ENCODE peak calls at places on chromosomes 13 and 19, in nine cellular contexts. One of them, this sample, is unnamed.
A peak's percentile ranks its signal among the peaks of the same experiment; 100 is the strongest.

GRCh38 chr13:95206116-95206515 is 95.1 kb downstream of the ABCC4 start:
- DNase-seq in T1000: no peak
- DNase-seq in hepatocyte: no peak
- DNase-seq in Kasumi-1: no peak
- DNase-seq in effector CD4-positive, alpha-beta T cell: no peak
- DNase-seq in LHCN-M2: no peak
- DNase-seq in lower lobe of right lung: no peak
- DNase-seq in cardiac fibroblast: no peak
- DNase-seq in omental fat pad: no peak
- DNase-seq in this sample: no peak

GRCh38 chr19:271856-272255 is 19.3 kb downstream of the PLPP2 start:
- DNase-seq in effector CD4-positive, alpha-beta T cell: no peak
- DNase-seq in lower lobe of right lung: no peak
- DNase-seq in LHCN-M2: no peak
- DNase-seq in omental fat pad: no peak
- DNase-seq in T1000: no peak
- DNase-seq in cardiac fibroblast: no peak
- DNase-seq in hepatocyte: no peak
- DNase-seq in Kasumi-1: no peak
- DNase-seq in this sample: no peak

GRCh38 chr19:20664917-20665781 is 3.8 kb upstream of the ZNF626 start:
- DNase-seq in T1000: no peak
- DNase-seq in Kasumi-1: no peak
- DNase-seq in effector CD4-positive, alpha-beta T cell: no peak
- DNase-seq in cardiac fibroblast: peak; percentile 34
- DNase-seq in LHCN-M2: no peak
- DNase-seq in omental fat pad: no peak
- DNase-seq in lower lobe of right lung: no peak
- DNase-seq in hepatocyte: peak; percentile 51
- DNase-seq in this sample: no peak

GRCh38 chr13:84896128-84896527 is 903.1 kb downstream of the SLITRK6 start:
- DNase-seq in lower lobe of right lung: no peak
- DNase-seq in Kasumi-1: peak; percentile 61
- DNase-seq in T1000: no peak
- DNase-seq in cardiac fibroblast: peak; percentile 74
- DNase-seq in omental fat pad: no peak
- DNase-seq in hepatocyte: peak; percentile 58
- DNase-seq in LHCN-M2: peak; percentile 45
- DNase-seq in effector CD4-positive, alpha-beta T cell: no peak
- DNase-seq in this sample: no peak

GRCh38 chr19:45368127-45368526 is 2.2 kb downstream of the ERCC2 start:
- DNase-seq in effector CD4-positive, alpha-beta T cell: no peak
- DNase-seq in hepatocyte: no peak
- DNase-seq in lower lobe of right lung: no peak
- DNase-seq in cardiac fibroblast: no peak
- DNase-seq in omental fat pad: no peak
- DNase-seq in LHCN-M2: no peak
- DNase-seq in Kasumi-1: no peak
- DNase-seq in T1000: no peak
- DNase-seq in this sample: no peak

GRCh38 chr19:54435551-54436016 is 13.4 kb upstream of the LENG8 start:
- DNase-seq in LHCN-M2: no peak
- DNase-seq in lower lobe of right lung: no peak
- DNase-seq in effector CD4-positive, alpha-beta T cell: no peak
- DNase-seq in omental fat pad: no peak
- DNase-seq in cardiac fibroblast: no peak
- DNase-seq in hepatocyte: no peak
- DNase-seq in Kasumi-1: no peak
- DNase-seq in T1000: no peak
- DNase-seq in this sample: no peak

GRCh38 chr13:109410868-109411267 is 375.5 kb downstream of the IRS2 start:
- DNase-seq in effector CD4-positive, alpha-beta T cell: no peak
- DNase-seq in T1000: no peak
- DNase-seq in omental fat pad: no peak
- DNase-seq in cardiac fibroblast: no peak
- DNase-seq in Kasumi-1: no peak
- DNase-seq in LHCN-M2: no peak
- DNase-seq in lower lobe of right lung: no peak
- DNase-seq in hepatocyte: no peak
- DNase-seq in this sample: no peak

GRCh38 chr13:23547000-23547590 is 23.1 kb upstream of the TNFRSF19 start:
- DNase-seq in Kasumi-1: no peak
- DNase-seq in omental fat pad: no peak
- DNase-seq in hepatocyte: peak; percentile 30
- DNase-seq in effector CD4-positive, alpha-beta T cell: no peak
- DNase-seq in LHCN-M2: peak; percentile 59
- DNase-seq in T1000: no peak
- DNase-seq in cardiac fibroblast: peak; percentile 29
- DNase-seq in lower lobe of right lung: no peak
- DNase-seq in this sample: no peak

GRCh38 chr13:114145256-114145655 is 12.8 kb upstream of the RASA3 start:
- DNase-seq in T1000: no peak
- DNase-seq in hepatocyte: no peak
- DNase-seq in Kasumi-1: no peak
- DNase-seq in lower lobe of right lung: no peak
- DNase-seq in LHCN-M2: no peak
- DNase-seq in omental fat pad: no peak
- DNase-seq in cardiac fibroblast: no peak
- DNase-seq in effector CD4-positive, alpha-beta T cell: no peak
- DNase-seq in this sample: peak; percentile 25

GRCh38 chr13:50189450-50189849 is 174.2 kb downstream of the KCNRG start:
- DNase-seq in hepatocyte: no peak
- DNase-seq in T1000: no peak
- DNase-seq in lower lobe of right lung: no peak
- DNase-seq in cardiac fibroblast: no peak
- DNase-seq in Kasumi-1: no peak
- DNase-seq in effector CD4-positive, alpha-beta T cell: no peak
- DNase-seq in LHCN-M2: no peak
- DNase-seq in omental fat pad: no peak
- DNase-seq in this sample: no peak

GRCh38 chr19:49127674-49128544 is 8.6 kb downstream of the PPFIA3 start:
- DNase-seq in LHCN-M2: peak; percentile 95
- DNase-seq in cardiac fibroblast: peak; percentile 98
- DNase-seq in T1000: peak; percentile 97
- DNase-seq in hepatocyte: peak; percentile 98
- DNase-seq in lower lobe of right lung: peak; percentile 96
- DNase-seq in omental fat pad: peak; percentile 80
- DNase-seq in effector CD4-positive, alpha-beta T cell: peak; percentile 87
- DNase-seq in Kasumi-1: peak; percentile 88
- DNase-seq in this sample: peak; percentile 97

GRCh38 chr19:10352764-10353671 is 13.6 kb upstream of the ICAM3 start:
- DNase-seq in T1000: no peak
- DNase-seq in Kasumi-1: no peak
- DNase-seq in lower lobe of right lung: no peak
- DNase-seq in hepatocyte: peak; percentile 85
- DNase-seq in cardiac fibroblast: peak; percentile 50
- DNase-seq in effector CD4-positive, alpha-beta T cell: no peak
- DNase-seq in LHCN-M2: no peak
- DNase-seq in omental fat pad: no peak
- DNase-seq in this sample: no peak

GRCh38 chr13:110265682-110266430 is 41.1 kb downstream of the COL4A1 start:
- DNase-seq in lower lobe of right lung: no peak
- DNase-seq in hepatocyte: no peak
- DNase-seq in Kasumi-1: no peak
- DNase-seq in omental fat pad: no peak
- DNase-seq in cardiac fibroblast: no peak
- DNase-seq in effector CD4-positive, alpha-beta T cell: no peak
- DNase-seq in LHCN-M2: no peak
- DNase-seq in T1000: no peak
- DNase-seq in this sample: no peak

GRCh38 chr13:99798756-99799155 is 172.8 kb downstream of the ZIC5 start:
- DNase-seq in LHCN-M2: no peak
- DNase-seq in T1000: no peak
- DNase-seq in effector CD4-positive, alpha-beta T cell: no peak
- DNase-seq in cardiac fibroblast: no peak
- DNase-seq in Kasumi-1: no peak
- DNase-seq in lower lobe of right lung: no peak
- DNase-seq in omental fat pad: no peak
- DNase-seq in hepatocyte: no peak
- DNase-seq in this sample: no peak

GRCh38 chr19:27793128-27793643 is 1419.8 kb downstream of the UQCRFS1 start:
- DNase-seq in lower lobe of right lung: peak; percentile 87
- DNase-seq in hepatocyte: peak; percentile 83
- DNase-seq in cardiac fibroblast: peak; percentile 83
- DNase-seq in T1000: peak; percentile 60
- DNase-seq in omental fat pad: peak; percentile 48
- DNase-seq in Kasumi-1: peak; percentile 92
- DNase-seq in LHCN-M2: peak; percentile 84
- DNase-seq in effector CD4-positive, alpha-beta T cell: peak; percentile 51
- DNase-seq in this sample: peak; percentile 84

GRCh38 chr13:36891752-36892151 is 28.3 kb downstream of the SMAD9 start:
- DNase-seq in T1000: no peak
- DNase-seq in lower lobe of right lung: no peak
- DNase-seq in LHCN-M2: no peak
- DNase-seq in effector CD4-positive, alpha-beta T cell: no peak
- DNase-seq in omental fat pad: no peak
- DNase-seq in cardiac fibroblast: peak; percentile 20
- DNase-seq in hepatocyte: no peak
- DNase-seq in Kasumi-1: no peak
- DNase-seq in this sample: no peak

GRCh38 chr19:9313756-9314155 is 4.1 kb upstream of the ZNF699 start:
- DNase-seq in omental fat pad: no peak
- DNase-seq in LHCN-M2: no peak
- DNase-seq in T1000: no peak
- DNase-seq in cardiac fibroblast: no peak
- DNase-seq in hepatocyte: no peak
- DNase-seq in effector CD4-positive, alpha-beta T cell: no peak
- DNase-seq in Kasumi-1: no peak
- DNase-seq in lower lobe of right lung: no peak
- DNase-seq in this sample: no peak

GRCh38 chr19:13953021-13953531 is 767 bp downstream of the DCAF15 start:
- DNase-seq in effector CD4-positive, alpha-beta T cell: no peak
- DNase-seq in Kasumi-1: peak; percentile 32
- DNase-seq in LHCN-M2: peak; percentile 59
- DNase-seq in T1000: no peak
- DNase-seq in omental fat pad: no peak
- DNase-seq in lower lobe of right lung: no peak
- DNase-seq in hepatocyte: peak; percentile 59
- DNase-seq in cardiac fibroblast: peak; percentile 63
- DNase-seq in this sample: peak; percentile 70